ENCODE peak calls at places on chromosomes 4 and X, in nine cellular contexts. Q is heart left ventricle, M is tibial nerve, K is tibial artery, Z is uterus, A is psoas muscle, X is left ventricle myocardium inferior, N is endodermal cell, L is SK-N-SH. C is an unnamed sample.

GRCh38 chr4:114384629-114385028 is 214.0 kb upstream of the UGT8 start:
- DNase-seq in Q (no peak), M (no peak), K (no peak), Z (no peak), A (no peak), X (no peak), N (no peak), L (peak), C (no peak)

GRCh38 chrX:85851418-85851817 is 195.9 kb downstream of the CHM start:
- DNase-seq in Q (no peak), M (no peak), K (no peak), Z (no peak), A (no peak), X (no peak), N (peak), L (peak), C (peak)

GRCh38 chrX:47078129-47079043 is at the start of gene RGN:
- DNase-seq in Q (peak), M (no peak), K (peak), Z (peak), A (peak), X (peak), N (peak), L (peak), C (no peak)

GRCh38 chr4:68180858-68181531 is 51.3 kb upstream of the TMPRSS11F start:
- DNase-seq in Q (no peak), M (no peak), K (no peak), Z (no peak), A (no peak), X (no peak), N (no peak), L (no peak), C (no peak)

GRCh38 chrX:2500091-2500680 is 590 bp downstream of the DHRSX start:
- DNase-seq in Q (peak), M (no peak), K (peak), Z (no peak), A (peak), X (peak), N (peak), L (peak), C (no peak)

GRCh38 chr4:140884431-140885058 is 128.4 kb upstream of the TBC1D9 start:
- DNase-seq in Q (peak), M (no peak), K (no peak), Z (no peak), A (no peak), X (no peak), N (peak), L (peak), C (peak)

GRCh38 chr4:21469438-21470032 is 479.0 kb downstream of the KCNIP4 start:
- DNase-seq in Q (no peak), M (no peak), K (no peak), Z (no peak), A (no peak), X (no peak), N (no peak), L (peak), C (no peak)

GRCh38 chrX:118508690-118509089 is 13.1 kb downstream of the DOCK11 start:
- DNase-seq in Q (no peak), M (no peak), K (peak), Z (no peak), A (no peak), X (no peak), N (no peak), L (no peak), C (no peak)

GRCh38 chr4:168451744-168452394 is 28.4 kb downstream of the DDX60L start:
- DNase-seq in Q (no peak), M (no peak), K (no peak), Z (no peak), A (no peak), X (no peak), N (no peak), L (no peak), C (no peak)

GRCh38 chr4:129146639-129147038 is 50.7 kb downstream of the C4orf33 start:
- DNase-seq in Q (no peak), M (no peak), K (no peak), Z (no peak), A (no peak), X (no peak), N (no peak), L (peak), C (no peak)

GRCh38 chrX:153464116-153464515 is 6.3 kb downstream of the HAUS7 start:
- DNase-seq in Q (no peak), M (no peak), K (no peak), Z (no peak), A (no peak), X (no peak), N (no peak), L (no peak), C (no peak)

GRCh38 chr4:145436114-145436513 is 45.5 kb upstream of the SMAD1 start:
- DNase-seq in Q (no peak), M (no peak), K (no peak), Z (no peak), A (no peak), X (no peak), N (no peak), L (no peak), C (no peak)

GRCh38 chr4:40190880-40191815 is 5.7 kb upstream of the RHOH start:
- DNase-seq in Q (no peak), M (no peak), K (no peak), Z (no peak), A (no peak), X (no peak), N (no peak), L (no peak), C (no peak)

GRCh38 chr4:113738251-113738650 is 23.3 kb downstream of the CAMK2D start:
- DNase-seq in Q (no peak), M (no peak), K (no peak), Z (no peak), A (no peak), X (no peak), N (no peak), L (no peak), C (no peak)

GRCh38 chr4:86487738-86488137 is 106.4 kb upstream of the PTPN13 start:
- DNase-seq in Q (no peak), M (no peak), K (no peak), Z (no peak), A (no peak), X (no peak), N (no peak), L (no peak), C (no peak)

GRCh38 chr4:86482296-86482695 is 111.8 kb upstream of the PTPN13 start:
- DNase-seq in Q (no peak), M (no peak), K (no peak), Z (no peak), A (no peak), X (no peak), N (no peak), L (no peak), C (no peak)

GRCh38 chr4:86481429-86481828 is 112.7 kb upstream of the PTPN13 start:
- DNase-seq in Q (no peak), M (no peak), K (no peak), Z (no peak), A (no peak), X (no peak), N (no peak), L (no peak), C (no peak)

GRCh38 chr4:86484241-86484640 is 109.9 kb upstream of the PTPN13 start:
- DNase-seq in Q (no peak), M (no peak), K (no peak), Z (no peak), A (no peak), X (no peak), N (no peak), L (no peak), C (no peak)

DNA sequence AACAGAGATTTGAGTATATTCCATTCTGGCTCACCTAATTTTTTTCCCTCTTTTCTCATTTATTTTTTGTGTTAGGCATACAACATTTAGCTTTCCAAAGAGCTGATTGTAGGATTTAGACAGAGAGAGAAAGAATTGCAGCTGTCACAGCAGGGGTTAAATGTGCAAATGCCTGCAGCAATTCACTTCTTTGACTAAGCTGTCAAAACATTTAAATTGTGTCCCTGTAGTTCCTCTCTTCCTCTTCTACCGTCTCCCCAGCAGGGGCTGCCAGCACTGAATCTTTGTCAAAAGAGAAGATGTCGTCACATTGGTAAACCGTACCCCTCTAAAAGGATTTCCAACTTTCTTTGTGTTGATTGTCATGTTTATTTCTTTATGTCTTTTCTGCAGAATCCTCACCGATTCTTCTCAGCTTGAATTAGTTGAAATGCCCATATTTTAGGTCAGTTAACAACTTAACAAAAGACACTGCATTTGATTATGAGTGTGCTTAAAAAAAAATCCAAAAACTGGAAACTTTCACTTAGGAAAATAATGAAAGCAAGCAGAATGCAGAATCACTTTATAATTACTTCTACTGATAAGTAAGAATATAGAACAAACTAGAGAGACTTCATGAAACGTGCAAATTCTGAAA is 111.1 kb upstream of the PTPN13 start:
- DNase-seq in Q (no peak), M (no peak), K (no peak), Z (no peak), A (no peak), X (no peak), N (peak), L (peak), C (no peak)
- TF ChIP-seq CTCF in Q (no peak), M (no peak), K (no peak), Z (no peak), A (no peak), X (peak), N (peak), L (peak), C (no peak)

DNA sequence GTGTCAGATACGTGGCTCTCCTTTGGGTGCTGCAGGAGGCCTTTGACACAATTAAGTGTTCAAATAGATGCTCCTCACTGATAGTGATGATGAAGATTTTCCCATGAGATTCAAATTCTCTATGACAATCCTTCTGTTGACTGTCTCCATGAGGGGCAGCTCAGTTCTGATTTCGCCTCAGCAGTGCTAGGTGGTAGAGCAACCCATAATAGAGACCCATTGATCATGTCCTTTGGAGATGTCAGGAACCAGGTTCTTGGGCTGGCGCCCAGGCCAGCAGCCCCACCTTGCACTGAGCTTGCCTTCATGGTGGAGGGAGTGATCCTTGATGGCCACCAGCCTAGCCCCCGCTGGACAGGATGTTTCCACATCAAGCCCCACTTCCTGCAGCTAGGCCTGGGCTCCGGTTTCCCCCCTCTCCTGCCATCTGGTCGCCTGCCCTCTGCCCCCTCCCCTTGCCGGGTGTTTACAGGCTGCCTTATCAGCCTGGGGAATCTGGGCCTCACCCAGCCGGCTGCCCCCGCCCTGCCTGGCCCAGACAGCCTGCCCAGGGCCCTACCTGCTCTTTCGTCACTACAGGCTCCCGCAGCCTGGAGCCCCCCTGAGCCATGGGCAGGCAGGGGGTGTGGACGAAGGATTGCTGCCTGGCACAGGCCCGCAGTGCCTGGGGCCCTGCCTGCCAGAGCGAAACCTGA is 12.6 kb downstream of the ELF4 start:
- DNase-seq in Q (no peak), M (no peak), K (no peak), Z (no peak), A (peak), X (no peak), N (no peak), L (peak), C (no peak)
- H3K27ac ChIP-seq in Q (peak), M (no peak), K (no peak), Z (peak), A (no peak), X (peak), N (no peak), L (no peak), C (peak)

GRCh38 chrX:72634321-72634720 is 61.7 kb upstream of the HDAC8 start:
- DNase-seq in Q (no peak), M (no peak), K (no peak), Z (no peak), A (no peak), X (no peak), N (no peak), L (no peak), C (no peak)

GRCh38 chrX:72641601-72642000 is 69.0 kb upstream of the HDAC8 start:
- DNase-seq in Q (no peak), M (no peak), K (no peak), Z (no peak), A (no peak), X (no peak), N (no peak), L (no peak), C (no peak)

GRCh38 chrX:72630185-72630584 is 57.5 kb upstream of the HDAC8 start:
- DNase-seq in Q (no peak), M (no peak), K (no peak), Z (no peak), A (no peak), X (no peak), N (no peak), L (no peak), C (no peak)

DNA sequence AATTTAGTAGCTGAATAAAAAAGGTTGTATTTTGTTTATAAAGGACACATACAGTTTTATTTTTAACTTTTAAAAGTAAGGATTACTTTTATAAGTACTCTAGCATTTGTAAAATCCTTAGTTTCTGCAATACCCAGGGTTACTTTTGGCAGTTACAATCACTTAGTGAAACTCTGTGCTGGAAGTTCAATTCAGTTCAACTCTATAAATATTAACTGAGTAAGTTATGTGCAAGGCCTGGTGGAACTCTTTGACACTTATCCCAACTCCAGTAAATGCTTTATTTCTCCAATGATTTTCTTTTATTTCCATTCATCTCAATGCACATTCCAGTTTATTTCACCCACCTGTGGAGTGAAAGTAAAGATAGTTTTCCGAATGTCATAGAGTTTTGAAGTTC is 63.3 kb upstream of the HDAC8 start:
- DNase-seq in Q (no peak), M (no peak), K (no peak), Z (no peak), A (no peak), X (no peak), N (no peak), L (no peak), C (no peak)
- TF ChIP-seq CTCF in Q (no peak), M (no peak), K (no peak), Z (no peak), A (no peak), X (no peak), N (no peak), L (no peak), C (no peak)

GRCh38 chr4:23932186-23932585 is 42.3 kb upstream of the PPARGC1A start:
- DNase-seq in Q (no peak), M (no peak), K (no peak), Z (no peak), A (no peak), X (no peak), N (no peak), L (no peak), C (no peak)
- H3K27ac ChIP-seq in Q (peak), M (peak), K (no peak), Z (no peak), A (peak), X (peak), N (no peak), L (no peak), C (peak)

GRCh38 chrX:30275498-30275897 is 28.6 kb downstream of the MAGEB1 start:
- DNase-seq in Q (no peak), M (no peak), K (no peak), Z (no peak), A (no peak), X (no peak), N (no peak), L (no peak), C (no peak)

GRCh38 chrX:30270639-30271038 is 23.7 kb downstream of the MAGEB1 start:
- DNase-seq in Q (no peak), M (no peak), K (no peak), Z (no peak), A (no peak), X (no peak), N (no peak), L (no peak), C (no peak)
- TF ChIP-seq CTCF in Q (no peak), M (no peak), K (no peak), Z (no peak), A (no peak), X (no peak), N (no peak), L (no peak), C (no peak)